ENCODE peak calls at places on chromosomes 5 and 9, in five cellular contexts. One of them, this sample, is unnamed.

GRCh38 chr9:75071530-75072122 is 16.3 kb downstream of the NMRK1 start:
- DNase-seq in mesenchymal stem cell: no peak
- DNase-seq in H9: peak; percentile 43
- DNase-seq in neuronal stem cell: no peak
- DNase-seq in IMR-90: no peak
- DNase-seq in this sample: peak; percentile 37

GRCh38 chr9:105908069-105908468 is 213.7 kb downstream of the TMEM38B start:
- DNase-seq in mesenchymal stem cell: no peak
- DNase-seq in H9: no peak
- DNase-seq in neuronal stem cell: no peak
- DNase-seq in IMR-90: no peak
- DNase-seq in this sample: no peak

GRCh38 chr5:1021136-1021968 is 12.8 kb downstream of the NKD2 start:
- DNase-seq in mesenchymal stem cell: no peak
- DNase-seq in H9: peak; percentile 72
- DNase-seq in neuronal stem cell: no peak
- DNase-seq in IMR-90: no peak
- DNase-seq in this sample: peak; percentile 40

GRCh38 chr5:100479079-100479688 is 56.0 kb upstream of the FAM174A start:
- DNase-seq in mesenchymal stem cell: peak; percentile 13
- DNase-seq in H9: peak; percentile 26
- DNase-seq in neuronal stem cell: peak; percentile 11
- DNase-seq in IMR-90: peak; percentile 7
- DNase-seq in this sample: peak; percentile 63

GRCh38 chr5:90658620-90659019 is 100.0 kb downstream of the ADGRV1 start:
- DNase-seq in mesenchymal stem cell: no peak
- DNase-seq in H9: no peak
- DNase-seq in neuronal stem cell: no peak
- DNase-seq in IMR-90: no peak
- DNase-seq in this sample: peak; percentile 74

GRCh38 chr9:79165006-79165405 is 406.8 kb upstream of the TLE4 start:
- DNase-seq in mesenchymal stem cell: peak; percentile 57
- DNase-seq in H9: no peak
- DNase-seq in neuronal stem cell: no peak
- DNase-seq in IMR-90: peak; percentile 79
- DNase-seq in this sample: no peak

GRCh38 chr9:117414906-117415583 is at the start of gene ASTN2:
- DNase-seq in mesenchymal stem cell: peak; percentile 4
- DNase-seq in H9: peak; percentile 67
- DNase-seq in neuronal stem cell: peak; percentile 37
- DNase-seq in IMR-90: no peak
- DNase-seq in this sample: peak; percentile 40

GRCh38 chr9:114207034-114207815 is 51.9 kb downstream of the COL27A1 start:
- DNase-seq in mesenchymal stem cell: peak; percentile 63
- DNase-seq in H9: no peak
- DNase-seq in neuronal stem cell: peak; percentile 33
- DNase-seq in IMR-90: peak; percentile 51
- DNase-seq in this sample: peak; percentile 29

GRCh38 chr5:181036816-181037364 is 3.2 kb upstream of the BTNL9 start:
- DNase-seq in mesenchymal stem cell: no peak
- DNase-seq in H9: no peak
- DNase-seq in neuronal stem cell: no peak
- DNase-seq in IMR-90: no peak
- DNase-seq in this sample: no peak

GRCh38 chr9:86315088-86315487 is 32.8 kb upstream of the ISCA1 start:
- DNase-seq in mesenchymal stem cell: no peak
- DNase-seq in H9: no peak
- DNase-seq in neuronal stem cell: no peak
- DNase-seq in IMR-90: no peak
- DNase-seq in this sample: no peak

GRCh38 chr5:102933300-102933699 is 178.2 kb downstream of the PAM start:
- DNase-seq in mesenchymal stem cell: no peak
- DNase-seq in H9: no peak
- DNase-seq in neuronal stem cell: no peak
- DNase-seq in IMR-90: no peak
- DNase-seq in this sample: no peak

GRCh38 chr9:121449786-121450185 is 49.9 kb downstream of the GGTA1 start:
- DNase-seq in mesenchymal stem cell: no peak
- DNase-seq in H9: no peak
- DNase-seq in neuronal stem cell: no peak
- DNase-seq in IMR-90: no peak
- DNase-seq in this sample: no peak
- H2BK15ac ChIP-seq in mesenchymal stem cell: no peak overlapping the region
- H2BK15ac ChIP-seq in H9: no peak overlapping the region
- H2BK15ac ChIP-seq in neuronal stem cell: no peak overlapping the region
- H2BK15ac ChIP-seq in IMR-90: no peak overlapping the region
- H2BK15ac ChIP-seq in this sample: no peak overlapping the region

GRCh38 chr5:94021246-94021645 is 279.8 kb upstream of the POU5F2 start:
- DNase-seq in mesenchymal stem cell: peak; percentile 61
- DNase-seq in H9: no peak
- DNase-seq in neuronal stem cell: no peak
- DNase-seq in IMR-90: peak; percentile 74
- DNase-seq in this sample: no peak
- H3K27ac ChIP-seq in mesenchymal stem cell: peak overlapping the region; percentile 24
- H3K27ac ChIP-seq in H9: no peak overlapping the region
- H3K27ac ChIP-seq in neuronal stem cell: no peak overlapping the region
- H3K27ac ChIP-seq in IMR-90: no peak overlapping the region
- H3K27ac ChIP-seq in this sample: no peak overlapping the region

GRCh38 chr9:133690111-133690561 is 48.0 kb downstream of the SARDH start:
- DNase-seq in mesenchymal stem cell: no peak
- DNase-seq in H9: no peak
- DNase-seq in neuronal stem cell: no peak
- DNase-seq in IMR-90: peak; percentile 16
- DNase-seq in this sample: no peak
- H2BK5ac ChIP-seq in mesenchymal stem cell: no peak overlapping the region
- H2BK5ac ChIP-seq in H9: no peak overlapping the region
- H2BK5ac ChIP-seq in neuronal stem cell: no peak overlapping the region
- H2BK5ac ChIP-seq in IMR-90: no peak overlapping the region
- H2BK5ac ChIP-seq in this sample: no peak overlapping the region

GRCh38 chr9:7196467-7196866 is 438.7 kb downstream of the KDM4C start:
- DNase-seq in mesenchymal stem cell: no peak
- DNase-seq in H9: no peak
- DNase-seq in neuronal stem cell: no peak
- DNase-seq in IMR-90: no peak
- DNase-seq in this sample: no peak

DNA sequence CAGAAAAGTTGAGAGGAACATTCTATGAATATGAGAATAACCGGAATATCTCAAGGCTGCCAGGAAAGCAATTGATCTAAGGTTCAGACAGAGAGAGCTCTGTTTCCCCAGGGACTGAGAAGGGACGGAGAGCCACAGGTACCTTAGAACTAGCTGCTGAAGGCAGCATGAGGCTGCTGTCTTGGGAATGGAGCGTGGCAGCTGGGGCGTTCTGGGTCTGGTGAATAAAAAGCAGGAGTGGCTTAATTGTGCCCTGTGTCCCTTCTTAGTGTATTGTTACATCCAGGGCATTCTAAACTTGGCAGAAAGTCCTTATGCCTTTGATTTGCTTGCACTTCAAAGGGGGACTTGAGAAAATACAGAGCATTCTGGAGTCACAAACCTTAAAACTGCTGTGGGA is 434.5 kb downstream of the KDM4C start:
- DNase-seq in mesenchymal stem cell: no peak
- DNase-seq in H9: no peak
- DNase-seq in neuronal stem cell: no peak
- DNase-seq in IMR-90: no peak
- DNase-seq in this sample: no peak
- H2BK15ac ChIP-seq in mesenchymal stem cell: no peak overlapping the region
- H2BK15ac ChIP-seq in H9: no peak overlapping the region
- H2BK15ac ChIP-seq in neuronal stem cell: no peak overlapping the region
- H2BK15ac ChIP-seq in IMR-90: no peak overlapping the region
- H2BK15ac ChIP-seq in this sample: no peak overlapping the region

GRCh38 chr9:127316586-127317383 is 52.2 kb downstream of the GARNL3 start:
- DNase-seq in mesenchymal stem cell: no peak
- DNase-seq in H9: no peak
- DNase-seq in neuronal stem cell: no peak
- DNase-seq in IMR-90: peak; percentile 39
- DNase-seq in this sample: no peak

GRCh38 chr9:127314911-127315310 is 50.3 kb downstream of the GARNL3 start:
- DNase-seq in mesenchymal stem cell: no peak
- DNase-seq in H9: no peak
- DNase-seq in neuronal stem cell: no peak
- DNase-seq in IMR-90: no peak
- DNase-seq in this sample: no peak

GRCh38 chr9:127320122-127320378 is 55.5 kb downstream of the GARNL3 start:
- DNase-seq in mesenchymal stem cell: no peak
- DNase-seq in H9: no peak
- DNase-seq in neuronal stem cell: no peak
- DNase-seq in IMR-90: no peak
- DNase-seq in this sample: no peak

GRCh38 chr9:127319366-127320121 is 55.0 kb downstream of the GARNL3 start:
- DNase-seq in mesenchymal stem cell: no peak
- DNase-seq in H9: no peak
- DNase-seq in neuronal stem cell: no peak
- DNase-seq in IMR-90: no peak
- DNase-seq in this sample: no peak

GRCh38 chr9:127318651-127319167 is 54.1 kb downstream of the GARNL3 start:
- DNase-seq in mesenchymal stem cell: peak; percentile 65
- DNase-seq in H9: no peak
- DNase-seq in neuronal stem cell: no peak
- DNase-seq in IMR-90: peak; percentile 76
- DNase-seq in this sample: no peak
- H3K27ac ChIP-seq in mesenchymal stem cell: no peak overlapping the region
- H3K27ac ChIP-seq in H9: no peak overlapping the region
- H3K27ac ChIP-seq in neuronal stem cell: no peak overlapping the region
- H3K27ac ChIP-seq in IMR-90: no peak overlapping the region
- H3K27ac ChIP-seq in this sample: no peak overlapping the region

GRCh38 chr5:52799983-52800393 is 12.3 kb downstream of the ITGA1 start:
- DNase-seq in mesenchymal stem cell: peak; percentile 96
- DNase-seq in H9: peak; percentile 95
- DNase-seq in neuronal stem cell: peak; percentile 93
- DNase-seq in IMR-90: peak; percentile 94
- DNase-seq in this sample: peak; percentile 96

GRCh38 chr5:52796507-52797103 is 8.9 kb downstream of the ITGA1 start:
- DNase-seq in mesenchymal stem cell: no peak
- DNase-seq in H9: no peak
- DNase-seq in neuronal stem cell: no peak
- DNase-seq in IMR-90: no peak
- DNase-seq in this sample: no peak

GRCh38 chr5:52800394-52801213 is 12.9 kb downstream of the ITGA1 start:
- DNase-seq in mesenchymal stem cell: peak; percentile 87
- DNase-seq in H9: peak; percentile 61
- DNase-seq in neuronal stem cell: no peak
- DNase-seq in IMR-90: peak; percentile 82
- DNase-seq in this sample: peak; percentile 89

GRCh38 chr5:52799358-52799982 is 11.8 kb downstream of the ITGA1 start:
- DNase-seq in mesenchymal stem cell: peak; percentile 93
- DNase-seq in H9: peak; percentile 66
- DNase-seq in neuronal stem cell: peak; percentile 67
- DNase-seq in IMR-90: peak; percentile 79
- DNase-seq in this sample: peak; percentile 96

GRCh38 chr5:52798952-52799351 is 11.2 kb downstream of the ITGA1 start:
- DNase-seq in mesenchymal stem cell: no peak
- DNase-seq in H9: no peak
- DNase-seq in neuronal stem cell: no peak
- DNase-seq in IMR-90: no peak
- DNase-seq in this sample: no peak
- H2BK5ac ChIP-seq in mesenchymal stem cell: no peak overlapping the region
- H2BK5ac ChIP-seq in H9: no peak overlapping the region
- H2BK5ac ChIP-seq in neuronal stem cell: no peak overlapping the region
- H2BK5ac ChIP-seq in IMR-90: peak overlapping the region; percentile 74
- H2BK5ac ChIP-seq in this sample: no peak overlapping the region

This sample was measured in mesendoderm.